ENCODE peak calls at places on chromosomes 11 and 22, in nine cellular contexts. L is T-cell; P is dermis microvascular lymphatic vessel endothelial cell; A is PC-3; D is HFF-Myc; O is cardiac fibroblast; J is ecto neural progenitor cell; Z is activated CD4-positive, alpha-beta T cell treated with anti-CD3 and anti-CD28 coated beads for 4 hours; H is stimulated activated CD4-positive, alpha-beta T cell treated with anti-CD3 and anti-CD28 coated beads, Interleukin-1b, Interleukin-23, amount 100 ng/mL, for 1 hour. K is an unnamed sample.

GRCh38 chr11:2576536-2576935 is 123.3 kb downstream of the KCNQ1OT1 start:
- DNase-seq in L (no peak), P (no peak), A (no peak), D (no peak), O (no peak), J (no peak), Z (no peak), H (no peak), K (no peak)

GRCh38 chr11:68550485-68550817 is 89.9 kb downstream of the PPP6R3 start:
- DNase-seq in L (peak), P (peak), A (no peak), D (no peak), O (peak), J (no peak), Z (peak), H (no peak), K (peak)

GRCh38 chr11:118615282-118615979 is 8.0 kb downstream of the PHLDB1 start:
- DNase-seq in L (no peak), P (no peak), A (no peak), D (no peak), O (no peak), J (peak), Z (no peak), H (no peak), K (peak)

GRCh38 chr22:35731321-35731720 is 13.6 kb downstream of the APOL5 start:
- DNase-seq in L (no peak), P (no peak), A (no peak), D (no peak), O (no peak), J (no peak), Z (no peak), H (no peak), K (no peak)

GRCh38 chr11:45801723-45802315 is 3.1 kb upstream of the SLC35C1 start:
- DNase-seq in L (no peak), P (peak), A (no peak), D (no peak), O (peak), J (no peak), Z (no peak), H (no peak), K (peak)

GRCh38 chr11:35567737-35568465 is 42.5 kb upstream of the PAMR1 start:
- DNase-seq in L (no peak), P (no peak), A (peak), D (no peak), O (no peak), J (no peak), Z (no peak), H (no peak), K (no peak)

GRCh38 chr11:126669416-126669815 is 313.9 kb downstream of the ST3GAL4 start:
- DNase-seq in L (no peak), P (no peak), A (no peak), D (no peak), O (no peak), J (no peak), Z (no peak), H (no peak), K (no peak)

GRCh38 chr11:59011672-59012071 is 72.4 kb downstream of the GLYATL1 start:
- DNase-seq in L (no peak), P (peak), A (no peak), D (no peak), O (no peak), J (peak), Z (no peak), H (no peak), K (no peak)

GRCh38 chr22:47194476-47195155 is 432.2 kb downstream of the TBC1D22A start:
- DNase-seq in L (no peak), P (no peak), A (no peak), D (no peak), O (no peak), J (peak), Z (no peak), H (no peak), K (no peak)

GRCh38 chr22:30290679-30291333 is 1.5 kb upstream of the CASTOR1 start:
- DNase-seq in L (no peak), P (peak), A (peak), D (no peak), O (peak), J (no peak), Z (no peak), H (no peak), K (peak)

GRCh38 chr22:23783496-23784167 is 3.1 kb upstream of the SMARCB1 start:
- DNase-seq in L (no peak), P (no peak), A (no peak), D (no peak), O (no peak), J (no peak), Z (no peak), H (no peak), K (no peak)

GRCh38 chr22:44544523-44545433 is 46.7 kb upstream of the RTL6 start:
- DNase-seq in L (no peak), P (no peak), A (no peak), D (no peak), O (no peak), J (peak), Z (no peak), H (no peak), K (no peak)

GRCh38 chr11:27290261-27290660 is 72.8 kb downstream of the CCDC34 start:
- DNase-seq in L (no peak), P (no peak), A (no peak), D (no peak), O (no peak), J (no peak), Z (no peak), H (no peak), K (no peak)

GRCh38 chr11:76590631-76590950 is 80.0 kb downstream of the LRRC32 start:
- DNase-seq in L (no peak), P (no peak), A (no peak), D (no peak), O (no peak), J (no peak), Z (no peak), H (no peak), K (no peak)

GRCh38 chr11:107733518-107733917 is 21.7 kb upstream of the SLN start:
- DNase-seq in L (no peak), P (no peak), A (no peak), D (no peak), O (no peak), J (no peak), Z (no peak), H (no peak), K (no peak)

GRCh38 chr22:42317691-42318547 is 47.5 kb upstream of the TCF20 start:
- DNase-seq in L (no peak), P (no peak), A (no peak), D (no peak), O (no peak), J (no peak), Z (no peak), H (no peak), K (no peak)

GRCh38 chr11:134583397-134583990 is 171.5 kb upstream of the B3GAT1 start:
- DNase-seq in L (no peak), P (no peak), A (no peak), D (no peak), O (no peak), J (no peak), Z (no peak), H (no peak), K (no peak)